ENCODE peak calls at places on chromosomes 12 and 14, in six cellular contexts. Q is neural progenitor cell, D is GM12865, V is heart right ventricle, C is epithelial cell of esophagus, T is uterus. Y is an unnamed sample.

GRCh38 chr12:89827592-89827991 is 119.0 kb upstream of the ATP2B1 start:
- DNase-seq in Q (peak; percentile 61), D (no peak), V (no peak), C (no peak), T (no peak), Y (no peak)

GRCh38 chr14:71933026-71933587 is 878 bp downstream of the RGS6 start:
- DNase-seq in Q (peak; percentile 60), D (peak; percentile 60), V (no peak), C (peak; percentile 29), T (no peak), Y (no peak)

GRCh38 chr12:121095544-121096198 is 37.0 kb upstream of the P2RX7 start:
- DNase-seq in Q (peak; percentile 86), D (peak; percentile 75), V (peak; percentile 75), C (peak; percentile 42), T (peak; percentile 65), Y (no peak)

GRCh38 chr12:49810159-49810459 is 18.1 kb downstream of the NCKAP5L start:
- DNase-seq in Q (no peak), D (no peak), V (no peak), C (no peak), T (no peak), Y (no peak)

GRCh38 chr12:133057446-133057845 is 20.1 kb downstream of the ZNF84 start:
- DNase-seq in Q (no peak), D (no peak), V (no peak), C (no peak), T (no peak), Y (no peak)

GRCh38 chr12:104752016-104752415 is 206.1 kb downstream of the SLC41A2 start:
- DNase-seq in Q (no peak), D (no peak), V (no peak), C (no peak), T (no peak), Y (no peak)

GRCh38 chr12:44459569-44459968 is 416.5 kb downstream of the NELL2 start:
- DNase-seq in Q (no peak), D (no peak), V (no peak), C (peak; percentile 7), T (no peak), Y (no peak)

GRCh38 chr12:124927325-124928094 is 13.1 kb upstream of the UBC start:
- DNase-seq in Q (peak; percentile 89), D (peak; percentile 94), V (peak; percentile 87), C (peak; percentile 90), T (peak; percentile 91), Y (peak; percentile 64)

GRCh38 chr12:47754881-47755280 is 3.8 kb downstream of the RAPGEF3 start:
- DNase-seq in Q (no peak), D (peak; percentile 66), V (peak; percentile 50), C (no peak), T (no peak), Y (no peak)

GRCh38 chr14:74579447-74580274 is 32.4 kb downstream of the LTBP2 start:
- DNase-seq in Q (no peak), D (no peak), V (no peak), C (peak; percentile 93), T (no peak), Y (no peak)

GRCh38 chr14:89391556-89391955 is 25.5 kb downstream of the FOXN3 start:
- DNase-seq in Q (no peak), D (no peak), V (no peak), C (no peak), T (no peak), Y (no peak)

GRCh38 chr14:89391123-89391522 is 25.9 kb downstream of the FOXN3 start:
- DNase-seq in Q (no peak), D (no peak), V (no peak), C (peak; percentile 27), T (no peak), Y (no peak)

GRCh38 chr14:89387922-89388685 is 28.9 kb downstream of the FOXN3 start:
- DNase-seq in Q (no peak), D (no peak), V (no peak), C (no peak), T (no peak), Y (no peak)

GRCh38 chr14:89386214-89386886 is 30.7 kb downstream of the FOXN3 start:
- DNase-seq in Q (no peak), D (peak; percentile 76), V (no peak), C (peak; percentile 36), T (no peak), Y (no peak)

GRCh38 chr14:89388853-89389252 is 28.2 kb downstream of the FOXN3 start:
- DNase-seq in Q (peak; percentile 30), D (no peak), V (no peak), C (peak; percentile 24), T (no peak), Y (no peak)
- TF ChIP-seq CTCF in Q (peak; percentile 18), D (no peak), V (peak; percentile 35), C (peak; percentile 22), T (no peak), Y (no peak)

GRCh38 chr12:127065595-127065994 is 1201.4 kb upstream of the TMEM132C start:
- DNase-seq in Q (no peak), D (no peak), V (no peak), C (no peak), T (no peak), Y (no peak)

GRCh38 chr12:127060310-127060847 is 1206.6 kb upstream of the TMEM132C start:
- DNase-seq in Q (no peak), D (no peak), V (no peak), C (no peak), T (no peak), Y (no peak)

GRCh38 chr12:127063339-127064090 is 1203.5 kb upstream of the TMEM132C start:
- DNase-seq in Q (no peak), D (no peak), V (no peak), C (peak; percentile 47), T (no peak), Y (no peak)

GRCh38 chr12:127064207-127064606 is 1202.8 kb upstream of the TMEM132C start:
- DNase-seq in Q (no peak), D (no peak), V (no peak), C (no peak), T (no peak), Y (no peak)

DNA sequence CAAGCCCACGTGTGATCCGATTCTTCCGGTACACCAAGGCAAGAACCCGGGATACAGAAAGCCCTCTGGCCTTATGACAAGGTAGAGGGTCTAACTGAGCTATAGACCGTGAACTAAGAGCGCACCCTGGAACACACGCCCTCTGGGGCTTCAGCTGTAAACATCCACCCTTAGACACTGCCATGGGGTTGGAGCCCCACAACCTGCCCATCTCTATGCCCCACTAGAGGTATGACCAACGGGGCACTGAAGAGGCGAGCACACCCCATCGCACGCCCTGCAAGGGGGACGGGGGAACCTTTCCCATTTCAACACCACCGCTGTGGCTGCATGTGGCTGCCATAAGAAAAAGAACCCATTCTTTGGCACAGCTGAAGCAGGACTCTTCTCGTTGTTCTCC is 1206.0 kb upstream of the TMEM132C start:
- DNase-seq in Q (no peak), D (no peak), V (no peak), C (no peak), T (no peak), Y (no peak)
- H3K4me3 ChIP-seq in Q (no peak overlapping the region), D (no peak overlapping the region), V (no peak overlapping the region), C (no peak overlapping the region), T (no peak overlapping the region), Y (no peak overlapping the region)

GRCh38 chr14:54360667-54361066 is 36.1 kb upstream of the CDKN3 start:
- DNase-seq in Q (no peak), D (no peak), V (no peak), C (no peak), T (no peak), Y (no peak)
- TF ChIP-seq CTCF in Q (no peak), D (no peak), V (no peak), C (no peak), T (no peak), Y (no peak)

GRCh38 chr14:91385227-91385626 is 32.4 kb downstream of the CCDC88C start:
- DNase-seq in Q (no peak), D (no peak), V (no peak), C (no peak), T (no peak), Y (no peak)

GRCh38 chr14:91389173-91389572 is 28.4 kb downstream of the CCDC88C start:
- DNase-seq in Q (no peak), D (no peak), V (no peak), C (no peak), T (no peak), Y (no peak)

GRCh38 chr14:91387996-91388395 is 29.6 kb downstream of the CCDC88C start:
- DNase-seq in Q (no peak), D (no peak), V (no peak), C (no peak), T (no peak), Y (no peak)

GRCh38 chr14:91388551-91388975 is 29.1 kb downstream of the CCDC88C start:
- DNase-seq in Q (no peak), D (peak; percentile 81), V (no peak), C (no peak), T (no peak), Y (no peak)

DNA sequence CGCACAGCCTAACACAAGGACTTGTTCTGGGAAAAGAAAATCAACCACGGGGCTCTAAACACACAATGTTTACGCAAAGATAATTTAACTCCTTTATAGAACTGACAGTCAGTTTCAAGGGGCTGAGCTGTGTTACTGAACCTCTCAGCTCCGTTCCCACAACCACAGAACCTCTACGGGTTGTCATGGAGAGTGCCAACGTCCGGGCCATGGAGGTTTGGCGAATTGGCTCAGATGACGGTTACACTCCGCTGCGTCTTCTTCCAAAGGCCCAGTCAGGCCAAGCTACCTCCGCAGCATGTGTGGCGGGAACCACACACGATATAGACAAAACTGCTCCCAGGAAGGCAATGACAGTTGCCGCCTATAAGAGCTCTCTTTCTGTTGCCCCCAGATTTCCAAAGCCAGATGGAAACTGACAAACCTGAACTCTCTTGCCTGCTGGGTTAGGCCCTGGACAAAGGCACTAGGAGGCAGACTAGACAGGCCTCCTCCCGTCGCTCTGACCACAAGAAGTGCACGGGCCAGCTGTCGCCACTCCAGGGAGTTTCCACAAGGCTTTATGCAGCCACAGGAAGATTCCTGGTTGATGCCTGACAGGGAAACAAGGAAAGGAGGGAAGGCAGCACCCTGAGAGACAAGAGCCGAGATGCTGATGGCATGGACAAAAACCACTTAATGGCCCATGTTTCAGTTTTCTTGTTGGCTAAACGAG is 30.3 kb downstream of the CCDC88C start:
- DNase-seq in Q (no peak), D (no peak), V (no peak), C (peak; percentile 60), T (no peak), Y (no peak)
- H3K4me3 ChIP-seq in Q (no peak overlapping the region), D (no peak overlapping the region), V (no peak overlapping the region), C (no peak overlapping the region), T (no peak overlapping the region), Y (no peak overlapping the region)

GRCh38 chr14:63632932-63633514 is 8.6 kb downstream of the WDR89 start:
- DNase-seq in Q (no peak), D (peak; percentile 44), V (no peak), C (peak; percentile 43), T (no peak), Y (no peak)
- TF ChIP-seq CTCF in Q (peak; percentile 49), D (peak; percentile 39), V (peak; percentile 45), C (peak; percentile 52), T (peak; percentile 9), Y (peak; percentile 23)